ENCODE peak calls at places on chromosomes 1 and 21, in eight cellular contexts. Z is heart left ventricle; U is thoracic aorta; S is tibial artery; N is PC-3; K is right atrium auricular region; P is tibial nerve; L is CD4-positive, alpha-beta T cell. J is an unnamed sample.

GRCh38 chr1:208206092-208206698 is 38.0 kb downstream of the PLXNA2 start:
- DNase-seq in Z (no peak), U (no peak), S (no peak), N (no peak), K (no peak), P (no peak), L (no peak), J (no peak)

GRCh38 chr1:31984419-31985347 is 29.0 kb upstream of the KHDRBS1 start:
- DNase-seq in Z (no peak), U (no peak), S (no peak), N (peak; percentile 25), K (no peak), P (no peak), L (peak; percentile 37), J (no peak)

GRCh38 chr1:118304722-118305344 is 119.8 kb upstream of the SPAG17 start:
- DNase-seq in Z (no peak), U (no peak), S (no peak), N (peak; percentile 31), K (no peak), P (no peak), L (no peak), J (no peak)

GRCh38 chr1:41638086-41639024 is 153.9 kb upstream of the EDN2 start:
- DNase-seq in Z (no peak), U (no peak), S (no peak), N (no peak), K (no peak), P (no peak), L (no peak), J (no peak)

GRCh38 chr1:181423301-181423918 is 59.9 kb upstream of the CACNA1E start:
- DNase-seq in Z (no peak), U (no peak), S (no peak), N (peak; percentile 51), K (no peak), P (no peak), L (peak; percentile 24), J (no peak)

GRCh38 chr1:205325334-205325884 is 3.9 kb upstream of the NUAK2 start:
- DNase-seq in Z (no peak), U (no peak), S (peak; percentile 48), N (peak; percentile 93), K (peak; percentile 71), P (no peak), L (peak; percentile 47), J (no peak)

GRCh38 chr1:238252033-238252802 is 361.5 kb upstream of the ZP4 start:
- DNase-seq in Z (no peak), U (no peak), S (no peak), N (peak; percentile 70), K (no peak), P (peak; percentile 29), L (no peak), J (no peak)

GRCh38 chr1:183543619-183544204 is 46.5 kb downstream of the NCF2 start:
- DNase-seq in Z (no peak), U (no peak), S (no peak), N (peak; percentile 66), K (no peak), P (no peak), L (no peak), J (no peak)

GRCh38 chr1:89890085-89890754 is 69.4 kb downstream of the LRRC8D start:
- DNase-seq in Z (no peak), U (no peak), S (no peak), N (peak; percentile 99), K (no peak), P (no peak), L (no peak), J (no peak)

DNA sequence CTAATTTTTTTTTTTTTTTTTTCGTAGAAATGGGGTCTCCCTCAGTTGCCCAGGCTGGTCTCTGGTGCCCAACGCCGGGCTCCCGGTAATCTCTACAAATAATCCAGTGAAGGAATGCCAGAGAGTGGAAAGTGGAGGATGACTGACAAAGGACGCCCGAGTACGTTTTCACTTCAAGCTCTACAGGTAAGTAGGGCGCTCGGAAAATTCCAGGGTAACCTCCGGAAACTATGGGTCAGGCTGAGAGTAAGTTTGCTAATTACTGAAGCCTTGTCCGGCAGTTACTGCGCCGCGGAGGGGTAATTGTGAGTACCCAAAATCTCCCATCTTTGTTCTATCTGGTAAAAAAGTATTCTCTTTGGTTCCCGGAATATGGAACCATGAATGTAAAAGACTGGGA is 1.8 kb upstream of the ZNF669 start:
- DNase-seq in Z (no peak), U (no peak), S (no peak), N (no peak), K (no peak), P (no peak), L (no peak), J (no peak)
- H3K9me3 ChIP-seq in Z (peaks cover 12% of the 10 kb centered on the region), U (peaks cover 4% of the 10 kb centered on the region), S (no peaks in the 10 kb centered on the region), N (peaks cover 10% of the 10 kb centered on the region), K (peaks cover 13% of the 10 kb centered on the region), P (no peaks in the 10 kb centered on the region), L (peaks cover 21% of the 10 kb centered on the region), J (no peaks in the 10 kb centered on the region)

DNA sequence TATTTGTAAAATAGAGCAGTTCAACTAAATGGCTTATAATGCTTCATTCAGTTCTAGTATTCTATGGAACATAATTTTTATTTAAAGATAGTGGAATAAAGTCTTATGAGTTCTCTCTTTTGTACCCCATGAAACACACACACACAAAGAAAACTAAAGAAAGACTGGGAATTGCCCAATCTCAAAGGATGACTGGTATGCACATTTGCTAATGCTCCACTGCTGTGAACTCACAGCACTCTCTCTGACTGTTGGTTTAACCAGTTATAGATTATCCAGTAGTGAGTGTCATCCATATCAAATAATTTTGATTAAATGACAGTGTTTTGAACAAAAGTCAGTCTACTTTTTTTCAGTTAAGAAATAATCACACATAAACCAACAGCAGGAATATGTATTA is 1082.4 kb upstream of the B3GALT2 start:
- DNase-seq in Z (no peak), U (no peak), S (no peak), N (no peak), K (no peak), P (no peak), L (no peak), J (no peak)
- H3K9me3 ChIP-seq in Z (no peaks in the 10 kb centered on the region), U (no peaks in the 10 kb centered on the region), S (no peaks in the 10 kb centered on the region), N (no peaks in the 10 kb centered on the region), K (no peaks in the 10 kb centered on the region), P (no peaks in the 10 kb centered on the region), L (no peaks in the 10 kb centered on the region), J (no peaks in the 10 kb centered on the region)

DNA sequence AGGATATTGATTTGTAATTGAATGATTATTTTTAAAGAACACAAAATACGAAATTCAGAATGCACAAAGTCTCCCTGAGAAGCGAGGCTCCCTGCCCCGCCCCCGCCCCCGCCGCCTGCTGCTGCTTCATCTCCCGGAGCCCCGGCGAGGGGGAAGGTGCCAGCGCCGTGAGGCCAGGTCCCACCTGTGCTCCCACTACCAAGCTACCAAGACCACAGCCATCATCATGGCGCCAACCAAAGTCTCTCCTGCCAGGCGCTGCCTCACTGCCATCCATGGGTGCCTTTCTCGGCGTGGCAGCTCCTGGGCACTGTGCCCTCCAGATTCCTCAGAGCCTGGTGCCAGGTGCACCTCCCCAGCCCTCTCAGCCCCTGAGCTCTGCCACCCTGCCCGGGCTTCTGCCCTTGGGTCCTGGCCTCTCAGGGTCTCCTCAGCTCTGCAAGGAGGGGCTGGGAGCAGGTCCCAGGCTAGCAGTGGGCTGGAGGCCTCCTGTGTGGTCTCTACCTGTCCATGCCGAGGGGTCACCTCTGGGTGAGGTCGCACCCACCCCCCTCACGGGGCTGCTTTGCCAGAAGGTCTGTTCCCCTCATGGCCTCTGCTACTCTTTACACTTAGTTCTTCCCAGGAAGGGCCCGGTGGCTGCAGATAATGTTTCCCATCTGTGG is 29.4 kb upstream of the TTC34 start:
- DNase-seq in Z (no peak), U (no peak), S (no peak), N (no peak), K (no peak), P (no peak), L (no peak), J (no peak)
- H3K9me3 ChIP-seq in Z (peaks cover 5% of the 10 kb centered on the region), U (no peaks in the 10 kb centered on the region), S (no peaks in the 10 kb centered on the region), N (peaks cover 22% of the 10 kb centered on the region), K (peaks cover 13% of the 10 kb centered on the region), P (no peaks in the 10 kb centered on the region), L (peaks cover 5% of the 10 kb centered on the region), J (no peaks in the 10 kb centered on the region)

DNA sequence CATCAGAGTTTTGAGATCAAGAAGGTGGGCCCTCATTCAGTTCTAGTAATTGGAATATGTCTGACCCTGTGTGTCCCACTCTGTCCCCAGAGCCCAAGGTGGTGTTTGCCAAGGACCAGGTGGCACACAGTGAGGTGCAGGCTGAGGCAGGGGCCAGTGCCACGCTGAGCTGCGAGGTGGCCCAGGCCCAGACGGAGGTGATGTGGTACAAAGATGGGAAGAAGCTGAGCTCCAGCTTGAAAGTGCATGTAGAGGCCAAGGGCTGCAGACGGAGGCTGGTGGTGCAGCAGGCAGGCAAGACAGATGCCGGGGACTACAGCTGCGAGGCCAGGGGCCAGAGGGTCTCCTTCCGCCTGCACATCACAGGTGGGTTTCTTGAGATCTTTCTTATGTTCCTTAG is 35.2 kb downstream of the OBSCN start:
- DNase-seq in Z (no peak), U (no peak), S (no peak), N (no peak), K (no peak), P (no peak), L (no peak), J (peak; percentile 83)
- H3K9me3 ChIP-seq in Z (peaks cover 22% of the 10 kb centered on the region), U (peaks cover 28% of the 10 kb centered on the region), S (peaks cover 5% of the 10 kb centered on the region), N (peaks cover 50% of the 10 kb centered on the region), K (peaks cover 37% of the 10 kb centered on the region), P (no peaks in the 10 kb centered on the region), L (peaks cover 59% of the 10 kb centered on the region), J (peaks cover 50% of the 10 kb centered on the region)

GRCh38 chr21:36696640-36697472 is 2.1 kb upstream of the SIM2 start:
- DNase-seq in Z (no peak), U (no peak), S (no peak), N (no peak), K (no peak), P (no peak), L (no peak), J (no peak)
- H3K9me3 ChIP-seq in Z (no peaks in the 10 kb centered on the region), U (no peaks in the 10 kb centered on the region), S (no peaks in the 10 kb centered on the region), N (no peaks in the 10 kb centered on the region), K (no peaks in the 10 kb centered on the region), P (no peaks in the 10 kb centered on the region), L (no peaks in the 10 kb centered on the region), J (no peaks in the 10 kb centered on the region)

GRCh38 chr1:199044191-199044590 is 405.4 kb downstream of the PTPRC start:
- DNase-seq in Z (no peak), U (no peak), S (no peak), N (no peak), K (no peak), P (no peak), L (no peak), J (no peak)
- H3K9me3 ChIP-seq in Z (peaks cover 6% of the 10 kb centered on the region), U (no peaks in the 10 kb centered on the region), S (no peaks in the 10 kb centered on the region), N (no peaks in the 10 kb centered on the region), K (peaks cover 3% of the 10 kb centered on the region), P (no peaks in the 10 kb centered on the region), L (no peaks in the 10 kb centered on the region), J (no peaks in the 10 kb centered on the region)

GRCh38 chr1:5793516-5793915 is 198.7 kb downstream of the NPHP4 start:
- DNase-seq in Z (no peak), U (no peak), S (no peak), N (no peak), K (no peak), P (no peak), L (no peak), J (no peak)

GRCh38 chr1:5798904-5799303 is 193.3 kb downstream of the NPHP4 start:
- DNase-seq in Z (no peak), U (no peak), S (no peak), N (no peak), K (no peak), P (no peak), L (no peak), J (no peak)

GRCh38 chr1:5794279-5794678 is 197.9 kb downstream of the NPHP4 start:
- DNase-seq in Z (no peak), U (no peak), S (no peak), N (no peak), K (no peak), P (no peak), L (no peak), J (no peak)

GRCh38 chr1:5798151-5798730 is 194.0 kb downstream of the NPHP4 start:
- DNase-seq in Z (no peak), U (no peak), S (no peak), N (no peak), K (no peak), P (no peak), L (no peak), J (no peak)

GRCh38 chr1:5796028-5796427 is 196.2 kb downstream of the NPHP4 start:
- DNase-seq in Z (no peak), U (no peak), S (no peak), N (no peak), K (no peak), P (no peak), L (no peak), J (no peak)
- H3K9me3 ChIP-seq in Z (no peaks in the 10 kb centered on the region), U (no peaks in the 10 kb centered on the region), S (no peaks in the 10 kb centered on the region), N (no peaks in the 10 kb centered on the region), K (no peaks in the 10 kb centered on the region), P (no peaks in the 10 kb centered on the region), L (no peaks in the 10 kb centered on the region), J (no peaks in the 10 kb centered on the region)

J was measured in esophagus muscularis mucosa.